ENCODE peak calls at places on chromosomes 1 and 21, in five cellular contexts. W, Y, R, I and V are unnamed samples.

GRCh38 chr1:237235080-237235479 is 193.1 kb downstream of the RYR2 start:
- DNase-seq in W (no peak), Y (no peak), R (no peak), I (no peak), V (no peak)

GRCh38 chr1:211259596-211260126 is 495 bp downstream of the RCOR3 start:
- DNase-seq in W (peak; percentile 77), Y (peak; percentile 21), R (no peak), I (peak; percentile 54), V (peak; percentile 82)

GRCh38 chr1:190168116-190168515 is 309.5 kb downstream of the BRINP3 start:
- DNase-seq in W (no peak), Y (no peak), R (peak; percentile 59), I (no peak), V (no peak)

GRCh38 chr1:117568999-117569398 is 36.8 kb upstream of the TENT5C start:
- DNase-seq in W (no peak), Y (no peak), R (no peak), I (no peak), V (no peak)

GRCh38 chr1:208043690-208044089 is 132.8 kb upstream of the CD34 start:
- DNase-seq in W (no peak), Y (no peak), R (no peak), I (no peak), V (no peak)

GRCh38 chr21:44771896-44772525 is 29.6 kb downstream of the UBE2G2 start:
- DNase-seq in W (no peak), Y (no peak), R (no peak), I (no peak), V (no peak)

GRCh38 chr1:9589144-9589718 is 520 bp downstream of the TMEM201 start:
- DNase-seq in W (no peak), Y (no peak), R (no peak), I (peak; percentile 48), V (no peak)

GRCh38 chr1:58649555-58649954 is 50.3 kb downstream of the MYSM1 start:
- DNase-seq in W (no peak), Y (no peak), R (no peak), I (no peak), V (peak; percentile 33)

GRCh38 chr1:214511639-214511998 is 39.8 kb downstream of the PTPN14 start:
- DNase-seq in W (no peak), Y (no peak), R (no peak), I (no peak), V (no peak)

GRCh38 chr1:30887485-30888315 is 20.9 kb downstream of the SDC3 start:
- DNase-seq in W (peak; percentile 53), Y (no peak), R (no peak), I (no peak), V (no peak)

GRCh38 chr1:151943591-151943990 is 34.3 kb upstream of the THEM4 start:
- DNase-seq in W (no peak), Y (no peak), R (no peak), I (no peak), V (no peak)

GRCh38 chr1:100530901-100531487 is 6.9 kb upstream of the GPR88 start:
- DNase-seq in W (no peak), Y (no peak), R (no peak), I (no peak), V (no peak)

GRCh38 chr1:35597870-35598269 is 24.8 kb downstream of the TFAP2E start:
- DNase-seq in W (no peak), Y (no peak), R (no peak), I (no peak), V (no peak)

GRCh38 chr1:161088587-161089110 is 709 bp downstream of the NECTIN4 start:
- DNase-seq in W (no peak), Y (no peak), R (peak; percentile 75), I (no peak), V (no peak)

GRCh38 chr1:198167436-198167934 is 10.7 kb downstream of the NEK7 start:
- DNase-seq in W (no peak), Y (no peak), R (no peak), I (no peak), V (no peak)

GRCh38 chr1:109883248-109883955 is 27.2 kb upstream of the CSF1 start:
- DNase-seq in W (no peak), Y (no peak), R (peak; percentile 29), I (no peak), V (no peak)

GRCh38 chr1:211309617-211310016 is 17.0 kb upstream of the TRAF5 start:
- DNase-seq in W (no peak), Y (no peak), R (no peak), I (no peak), V (no peak)